ENCODE peak calls at places on chromosome 22, in five cellular contexts. One of them, this sample, is unnamed.

GRCh38 chr22:28341001-28341400 is 338.6 kb downstream of the TTC28 start:
- DNase-seq in non-pigmented ciliary epithelial cell: no peak
- DNase-seq in NCI-H774: no peak
- DNase-seq in body of pancreas: no peak
- DNase-seq in choroid plexus epithelial cell: peak; percentile 6
- DNase-seq in this sample: no peak

GRCh38 chr22:44865193-44866057 is 113.0 kb downstream of the ARHGAP8 start:
- DNase-seq in non-pigmented ciliary epithelial cell: no peak
- DNase-seq in NCI-H774: no peak
- DNase-seq in body of pancreas: no peak
- DNase-seq in choroid plexus epithelial cell: no peak
- DNase-seq in this sample: no peak

GRCh38 chr22:50178871-50179869 is 6.5 kb upstream of the TRABD start:
- DNase-seq in non-pigmented ciliary epithelial cell: no peak
- DNase-seq in NCI-H774: no peak
- DNase-seq in body of pancreas: no peak
- DNase-seq in choroid plexus epithelial cell: no peak
- DNase-seq in this sample: no peak

GRCh38 chr22:22327723-22328122 is 83.1 kb downstream of the VPREB1 start:
- DNase-seq in non-pigmented ciliary epithelial cell: no peak
- DNase-seq in NCI-H774: no peak
- DNase-seq in body of pancreas: no peak
- DNase-seq in choroid plexus epithelial cell: no peak
- DNase-seq in this sample: no peak

GRCh38 chr22:20537983-20538382 is 30.6 kb downstream of the MED15 start:
- DNase-seq in non-pigmented ciliary epithelial cell: no peak
- DNase-seq in NCI-H774: no peak
- DNase-seq in body of pancreas: no peak
- DNase-seq in choroid plexus epithelial cell: no peak
- DNase-seq in this sample: no peak

GRCh38 chr22:20654343-20655208 is 119.3 kb upstream of the SERPIND1 start:
- DNase-seq in non-pigmented ciliary epithelial cell: no peak
- DNase-seq in NCI-H774: no peak
- DNase-seq in body of pancreas: no peak
- DNase-seq in choroid plexus epithelial cell: no peak
- DNase-seq in this sample: no peak

GRCh38 chr22:27296091-27296675 is 505.4 kb downstream of the MN1 start:
- DNase-seq in non-pigmented ciliary epithelial cell: no peak
- DNase-seq in NCI-H774: no peak
- DNase-seq in body of pancreas: no peak
- DNase-seq in choroid plexus epithelial cell: no peak
- DNase-seq in this sample: no peak

GRCh38 chr22:27329966-27330645 is 471.4 kb downstream of the MN1 start:
- DNase-seq in non-pigmented ciliary epithelial cell: no peak
- DNase-seq in NCI-H774: no peak
- DNase-seq in body of pancreas: no peak
- DNase-seq in choroid plexus epithelial cell: no peak
- DNase-seq in this sample: no peak

GRCh38 chr22:46068908-46069481 is 81.3 kb upstream of the PPARA start:
- DNase-seq in non-pigmented ciliary epithelial cell: no peak
- DNase-seq in NCI-H774: no peak
- DNase-seq in body of pancreas: no peak
- DNase-seq in choroid plexus epithelial cell: peak; percentile 55
- DNase-seq in this sample: peak; percentile 14

GRCh38 chr22:44391026-44391425 is 78.3 kb upstream of the SHISAL1 start:
- DNase-seq in non-pigmented ciliary epithelial cell: no peak
- DNase-seq in NCI-H774: no peak
- DNase-seq in body of pancreas: no peak
- DNase-seq in choroid plexus epithelial cell: no peak
- DNase-seq in this sample: no peak

GRCh38 chr22:36339171-36340065 is 48.3 kb downstream of the MYH9 start:
- DNase-seq in non-pigmented ciliary epithelial cell: no peak
- DNase-seq in NCI-H774: no peak
- DNase-seq in body of pancreas: no peak
- DNase-seq in choroid plexus epithelial cell: peak; percentile 70
- DNase-seq in this sample: peak; percentile 88

This sample was measured in mesenchymal stem cell.